ENCODE peak calls at places on chromosomes 5 and 9, in four cellular contexts. Q, H, X and S are unnamed samples.
A peak's percentile ranks its signal among the peaks of the same experiment; 100 is the strongest.

GRCh38 chr5:172641359-172642045 is 439 bp downstream of the NEURL1B start:
- DNase-seq in Q (no peak), H (no peak), X (no peak), S (peak; percentile 74)

GRCh38 chr9:14520341-14520740 is 172.9 kb downstream of the ZDHHC21 start:
- DNase-seq in Q (no peak), H (no peak), X (no peak), S (no peak)

GRCh38 chr5:1208743-1209551 is 7.6 kb downstream of the SLC6A19 start:
- DNase-seq in Q (no peak), H (peak; percentile 38), X (peak; percentile 26), S (peak; percentile 26)

GRCh38 chr5:16540421-16540820 is 74.8 kb upstream of the ZNF622 start:
- DNase-seq in Q (no peak), H (no peak), X (no peak), S (no peak)

GRCh38 chr5:78799254-78800017 is 150.9 kb upstream of the LHFPL2 start:
- DNase-seq in Q (no peak), H (no peak), X (no peak), S (no peak)

GRCh38 chr5:36396640-36397039 is 94.9 kb upstream of the RANBP3L start:
- DNase-seq in Q (peak; percentile 40), H (no peak), X (no peak), S (no peak)

GRCh38 chr9:136079211-136079915 is 15.7 kb downstream of the NACC2 start:
- DNase-seq in Q (peak; percentile 64), H (no peak), X (no peak), S (no peak)

GRCh38 chr9:14768561-14769234 is 46.2 kb upstream of the CER1 start:
- DNase-seq in Q (no peak), H (no peak), X (no peak), S (no peak)

GRCh38 chr5:141412853-141413539 is at the start of gene PCDHGA10:
- DNase-seq in Q (peak; percentile 34), H (peak; percentile 67), X (peak; percentile 62), S (peak; percentile 61)

GRCh38 chr9:28365736-28366135 is 792.5 kb upstream of the C9orf72 start:
- DNase-seq in Q (no peak), H (no peak), X (no peak), S (no peak)

GRCh38 chr9:87213948-87214347 is 266.6 kb upstream of the GAS1 start:
- DNase-seq in Q (no peak), H (no peak), X (no peak), S (no peak)

GRCh38 chr9:29556317-29556716 is 1983.0 kb upstream of the C9orf72 start:
- DNase-seq in Q (peak; percentile 73), H (no peak), X (no peak), S (no peak)

GRCh38 chr5:139481580-139482049 is 943 bp downstream of the STING1 start:
- DNase-seq in Q (no peak), H (no peak), X (peak; percentile 39), S (no peak)

GRCh38 chr9:109241931-109242330 is 74.9 kb upstream of the FRRS1L start:
- DNase-seq in Q (no peak), H (peak; percentile 55), X (no peak), S (no peak)

GRCh38 chr5:111494350-111494999 is 17.9 kb downstream of the STARD4 start:
- DNase-seq in Q (no peak), H (no peak), X (no peak), S (no peak)

GRCh38 chr5:122262107-122262506 is 49.9 kb upstream of the SNCAIP start:
- DNase-seq in Q (no peak), H (no peak), X (no peak), S (no peak)

GRCh38 chr9:107615325-107615724 is 125.8 kb upstream of the KLF4 start:
- DNase-seq in Q (no peak), H (no peak), X (no peak), S (no peak)

GRCh38 chr9:95736370-95736769 is 139.1 kb upstream of the ERCC6L2 start:
- DNase-seq in Q (no peak), H (no peak), X (no peak), S (no peak)

GRCh38 chr9:120032639-120033038 is 547.3 kb downstream of the CDK5RAP2 start:
- DNase-seq in Q (no peak), H (no peak), X (no peak), S (no peak)

GRCh38 chr9:85237478-85237877 is 504.3 kb downstream of the AGTPBP1 start:
- DNase-seq in Q (no peak), H (no peak), X (no peak), S (no peak)

GRCh38 chr5:132418876-132419275 is 49.4 kb downstream of the SLC22A5 start:
- DNase-seq in Q (no peak), H (no peak), X (no peak), S (no peak)

GRCh38 chr5:132417461-132417860 is 48.0 kb downstream of the SLC22A5 start:
- DNase-seq in Q (no peak), H (no peak), X (no peak), S (no peak)

GRCh38 chr5:132416306-132417009 is 46.9 kb downstream of the SLC22A5 start:
- DNase-seq in Q (no peak), H (no peak), X (no peak), S (no peak)

GRCh38 chr5:132417889-132418432 is 48.5 kb downstream of the SLC22A5 start:
- DNase-seq in Q (no peak), H (no peak), X (no peak), S (no peak)

DNA sequence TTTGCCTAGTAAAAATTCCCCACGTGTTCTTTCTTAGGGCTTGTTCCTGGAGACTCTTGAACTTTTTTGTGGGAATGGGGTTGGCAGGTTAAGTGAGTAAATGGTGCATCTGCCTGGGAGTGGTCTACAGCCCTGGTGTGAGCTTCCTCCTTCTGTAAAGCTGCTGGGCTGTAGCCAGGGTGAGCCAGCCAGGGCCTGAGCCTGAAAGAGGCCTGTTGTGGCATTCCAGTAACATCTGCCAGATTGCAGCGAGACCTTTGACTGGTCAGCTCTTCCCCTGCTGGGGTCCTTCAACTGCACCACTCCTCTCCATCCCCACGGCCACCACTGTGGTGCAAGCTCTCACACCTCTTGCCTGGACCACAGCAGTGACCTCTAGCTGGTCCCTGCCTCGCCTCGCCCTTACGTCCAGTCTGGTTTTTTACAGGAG is 47.5 kb downstream of the SLC22A5 start:
- DNase-seq in Q (no peak), H (no peak), X (no peak), S (peak; percentile 49)
- H3K27ac ChIP-seq in Q (peak overlapping the region; percentile 47), H (no peak overlapping the region), X (peak overlapping the region; percentile 99), S (peak overlapping the region; percentile 73)

GRCh38 chr5:59592101-59592500 is 301.4 kb downstream of the PDE4D start:
- DNase-seq in Q (no peak), H (no peak), X (no peak), S (no peak)

GRCh38 chr5:59587489-59588337 is 305.8 kb downstream of the PDE4D start:
- DNase-seq in Q (no peak), H (peak; percentile 47), X (peak; percentile 79), S (peak; percentile 61)

GRCh38 chr5:59591162-59591561 is 302.4 kb downstream of the PDE4D start:
- DNase-seq in Q (no peak), H (no peak), X (no peak), S (no peak)

GRCh38 chr5:59586811-59587340 is 306.6 kb downstream of the PDE4D start:
- DNase-seq in Q (no peak), H (no peak), X (no peak), S (no peak)

DNA sequence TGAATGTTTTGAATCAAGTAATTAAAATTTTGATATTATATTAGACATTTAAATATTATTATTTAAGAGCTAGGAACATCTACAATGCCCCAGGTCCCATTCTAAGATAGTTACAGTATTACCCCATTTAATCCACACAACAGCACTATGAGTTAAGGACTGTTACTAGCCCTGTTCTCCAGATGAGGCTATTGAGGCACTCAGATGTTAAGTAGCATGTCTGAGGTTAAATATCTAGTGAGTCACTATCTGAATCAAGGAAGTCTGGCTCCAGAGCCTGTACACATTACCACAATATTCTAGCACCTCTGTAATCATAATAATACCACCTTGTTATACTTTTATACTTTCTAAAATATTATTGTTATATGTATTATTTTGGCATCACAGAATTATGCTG is 304.6 kb downstream of the PDE4D start:
- DNase-seq in Q (no peak), H (no peak), X (no peak), S (no peak)
- TF ChIP-seq POLR2A in Q (no peak), H (no peak), X (no peak), S (no peak)

DNA sequence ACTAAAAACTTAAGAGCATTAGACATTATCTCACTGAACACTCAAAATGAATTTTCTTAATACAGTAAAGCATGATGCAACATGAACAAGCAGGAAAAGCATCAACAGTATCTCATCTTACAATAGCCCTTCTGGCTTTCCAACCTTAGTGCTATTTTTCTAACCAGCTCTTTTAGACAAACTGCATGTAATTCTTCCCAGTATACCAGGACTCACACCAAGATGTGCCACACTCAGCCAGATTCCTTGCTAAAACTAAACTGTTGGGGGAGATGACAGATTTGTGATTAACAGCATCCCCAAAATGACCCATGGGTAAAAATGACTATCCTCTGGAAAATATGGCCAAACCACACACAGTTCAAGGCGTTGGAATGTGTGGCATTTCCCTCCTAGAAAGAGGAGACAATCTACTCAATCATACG is 36.2 kb downstream of the PWWP2A start:
- DNase-seq in Q (no peak), H (no peak), X (no peak), S (no peak)
- H3K27ac ChIP-seq in Q (no peak overlapping the region), H (no peak overlapping the region), X (peak overlapping the region; percentile 2), S (no peak overlapping the region)

DNA sequence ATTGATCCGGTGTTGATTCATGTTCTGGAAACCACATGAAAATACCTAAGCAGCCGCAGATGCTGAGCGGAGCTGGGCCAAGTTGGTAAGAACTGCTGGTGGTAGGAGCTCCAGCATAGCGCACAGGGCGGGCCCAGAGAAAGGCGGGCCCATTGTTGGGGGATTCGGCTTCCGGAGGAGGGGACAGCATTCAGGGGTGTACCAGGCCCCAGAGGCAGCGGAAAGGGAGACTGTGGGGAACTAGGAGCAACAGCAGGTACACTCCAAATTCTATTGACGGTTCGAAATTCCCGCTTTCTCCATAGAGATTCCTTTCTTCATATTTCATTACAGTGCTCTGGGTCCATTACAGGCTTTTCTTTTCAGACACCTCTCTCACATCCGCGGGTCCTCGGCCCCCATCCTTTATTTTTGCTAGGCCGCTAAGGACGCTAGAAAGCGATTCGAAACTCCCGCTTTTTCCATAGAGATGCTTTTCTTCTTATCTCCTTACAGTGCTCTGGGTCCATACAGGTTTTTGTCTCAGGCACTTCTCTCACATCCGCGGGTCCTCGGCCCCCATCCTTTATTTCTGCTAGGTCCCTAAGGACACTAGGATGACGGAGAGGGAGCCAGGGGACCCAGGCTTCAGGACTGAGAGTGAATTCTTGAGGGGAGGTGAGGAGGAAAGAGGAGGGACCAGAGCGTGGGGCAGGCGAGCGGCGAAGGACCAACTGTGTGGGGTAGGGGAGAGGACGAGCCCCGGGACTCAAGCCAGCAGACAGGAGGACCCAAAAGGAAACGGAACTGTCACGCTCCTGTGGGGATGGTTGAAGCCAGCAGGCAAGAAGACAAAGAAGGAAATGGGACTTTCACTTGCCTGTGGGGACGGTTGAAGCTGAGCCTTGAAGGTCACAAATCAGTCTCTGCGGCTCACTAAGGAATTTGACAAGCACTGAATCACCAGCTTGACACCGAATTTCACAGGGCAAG is at the start of gene CCDC152:
- DNase-seq in Q (peak; percentile 14), H (peak; percentile 20), X (no peak), S (peak; percentile 31)
- TF ChIP-seq POLR2A in Q (no peak), H (no peak), X (no peak), S (no peak)

DNA sequence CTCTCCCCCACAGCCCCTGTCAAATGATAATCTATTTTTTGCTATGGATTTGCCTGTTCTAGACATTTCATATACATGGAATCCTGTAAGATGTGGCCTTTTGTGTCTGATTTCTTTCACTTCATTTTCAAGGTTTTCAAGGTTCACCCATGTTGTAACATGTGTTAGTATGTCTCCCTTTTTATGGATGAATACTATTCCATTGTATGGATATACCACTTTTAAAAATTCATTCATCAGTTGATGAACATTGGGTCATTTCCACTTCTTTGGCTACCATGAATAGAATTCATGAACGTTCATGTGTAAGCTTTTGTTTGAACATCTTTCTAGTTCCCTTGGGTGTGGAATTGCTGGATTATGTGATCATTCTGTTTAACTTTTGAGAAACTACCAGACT is 94.7 kb upstream of the ZNF366 start:
- DNase-seq in Q (no peak), H (no peak), X (no peak), S (no peak)
- H3K27ac ChIP-seq in Q (no peak overlapping the region), H (no peak overlapping the region), X (peak overlapping the region; percentile 10), S (no peak overlapping the region)